ENCODE peak calls at places on chromosomes 3 and 15, in four cellular contexts. W is HepG2, D is GM12878, A is WTC11. T is an unnamed sample.
A peak's percentile ranks its signal among the peaks of the same experiment; 100 is the strongest.

GRCh38 chr15:62896969-62897486 is 145.5 kb upstream of the TPM1 start:
- DNase-seq in A (no peak), W (peak; percentile 93), D (no peak), T (peak; percentile 26)

GRCh38 chr15:69727257-69727924 is 274.8 kb downstream of the RPLP1 start:
- DNase-seq in W (no peak), A (no peak), D (no peak), T (no peak)

GRCh38 chr3:16515885-16516420 is 2.5 kb upstream of the RFTN1 start:
- DNase-seq in W (no peak), A (no peak), D (no peak), T (no peak)

GRCh38 chr3:183924543-183924942 is 39.9 kb upstream of the PARL start:
- DNase-seq in A (no peak), D (no peak), W (no peak), T (no peak)

GRCh38 chr15:75696303-75696657 is 16.4 kb downstream of the CSPG4 start:
- DNase-seq in A (no peak), W (no peak), D (no peak), T (no peak)

GRCh38 chr3:185561374-185561943 is 9.1 kb upstream of the LIPH start:
- DNase-seq in W (no peak), A (no peak), D (no peak), T (no peak)

GRCh38 chr3:21055015-21055414 is 696.0 kb downstream of the ZNF385D start:
- DNase-seq in A (no peak), W (no peak), D (no peak), T (no peak)

GRCh38 chr3:141782386-141782932 is 19.3 kb downstream of the GRK7 start:
- DNase-seq in A (no peak), W (no peak), D (no peak), T (peak; percentile 30)

GRCh38 chr15:95664435-95664834 is 666.1 kb upstream of the NR2F2 start:
- DNase-seq in A (no peak), W (no peak), D (no peak), T (no peak)

GRCh38 chr3:38960953-38961622 is 90.7 kb downstream of the SCN11A start:
- DNase-seq in D (peak; percentile 8), A (peak; percentile 72), W (peak; percentile 25), T (peak; percentile 76)

GRCh38 chr3:12294885-12295580 is 6.2 kb downstream of the PPARG start:
- DNase-seq in D (no peak), A (no peak), W (no peak), T (no peak)

GRCh38 chr3:179168933-179169332 is 20.8 kb downstream of the PIK3CA start:
- DNase-seq in A (no peak), D (no peak), W (no peak), T (no peak)

GRCh38 chr3:150725548-150725947 is 21.8 kb upstream of the ERICH6 start:
- DNase-seq in A (no peak), W (peak; percentile 40), D (no peak), T (peak; percentile 37)

GRCh38 chr3:150722267-150722666 is 18.5 kb upstream of the ERICH6 start:
- DNase-seq in W (no peak), A (no peak), D (no peak), T (no peak)

GRCh38 chr3:150723946-150724345 is 20.2 kb upstream of the ERICH6 start:
- DNase-seq in W (no peak), A (no peak), D (no peak), T (no peak)

GRCh38 chr3:150721285-150722130 is 17.8 kb upstream of the ERICH6 start:
- DNase-seq in D (no peak), W (peak; percentile 67), A (no peak), T (peak; percentile 76)

DNA sequence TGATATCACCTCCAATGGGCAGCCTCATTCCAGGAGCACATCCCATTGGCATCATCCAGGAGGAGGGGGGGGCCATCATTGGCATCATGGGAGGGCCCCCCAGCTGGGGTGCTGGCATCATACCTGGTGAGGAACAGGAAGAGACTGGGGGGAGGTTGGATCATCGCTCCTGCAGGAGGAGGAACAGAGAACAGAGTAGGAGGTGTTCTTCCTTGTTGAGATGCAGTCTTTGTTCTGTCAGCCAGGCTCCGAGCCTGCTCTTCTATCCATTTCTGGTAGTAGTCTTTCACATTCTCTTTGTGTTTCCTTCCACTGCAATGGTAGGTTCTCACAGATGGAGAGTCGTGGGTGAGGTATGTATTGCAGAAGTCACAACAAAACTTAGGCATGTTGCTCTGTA is 16.7 kb upstream of the ERICH6 start:
- DNase-seq in D (no peak), W (no peak), A (no peak), T (no peak)
- TF ChIP-seq ETV6 in D (no peak), W (no peak), A (no peak), T (no peak)

GRCh38 chr3:106685751-106686150 is 691.5 kb upstream of the CCDC54 start:
- DNase-seq in A (no peak), D (no peak), W (no peak), T (no peak)

GRCh38 chr3:106687905-106688304 is 689.3 kb upstream of the CCDC54 start:
- DNase-seq in A (no peak), W (no peak), D (no peak), T (no peak)

GRCh38 chr3:106692624-106693023 is 684.6 kb upstream of the CCDC54 start:
- DNase-seq in D (no peak), W (no peak), A (no peak), T (no peak)

GRCh38 chr3:106691476-106691875 is 685.8 kb upstream of the CCDC54 start:
- DNase-seq in A (no peak), W (no peak), D (no peak), T (no peak)

GRCh38 chr3:106688463-106688862 is 688.8 kb upstream of the CCDC54 start:
- DNase-seq in D (no peak), A (no peak), W (peak; percentile 47), T (no peak)
- TF ChIP-seq ETV6 in D (no peak), A (no peak), W (no peak), T (no peak)

DNA sequence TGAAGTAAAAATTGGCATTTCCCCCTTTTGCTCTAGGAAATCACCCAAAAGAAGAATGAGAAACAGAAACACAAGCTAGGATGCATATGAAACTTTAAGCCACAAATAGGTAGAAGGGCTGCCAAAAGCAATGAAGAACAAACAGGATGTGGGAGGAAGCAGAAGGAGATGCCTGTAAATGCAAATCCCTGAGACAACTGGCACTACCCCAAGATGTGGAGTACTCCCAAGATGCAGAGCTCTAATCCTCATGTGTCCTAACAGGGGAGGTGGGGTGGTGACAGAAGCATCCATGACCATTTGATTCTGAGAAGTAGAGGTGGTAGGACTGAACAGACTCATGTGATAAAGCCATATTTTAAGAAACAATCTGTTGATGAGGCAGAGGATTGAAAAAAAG is 31.9 kb upstream of the ZNF280D start:
- DNase-seq in W (no peak), A (no peak), D (no peak), T (no peak)
- TF ChIP-seq ETV6 in W (no peak), A (no peak), D (no peak), T (no peak)

GRCh38 chr3:72593881-72594397 is 254.3 kb downstream of the SHQ1 start:
- DNase-seq in D (no peak), A (no peak), W (no peak), T (no peak)
- TF ChIP-seq ETV6 in D (no peak), A (no peak), W (no peak), T (no peak)

GRCh38 chr3:198032445-198032936 is 72.5 kb downstream of the LMLN start:
- DNase-seq in A (no peak), D (no peak), W (no peak), T (peak; percentile 51)
- TF ChIP-seq ETV6 in A (no peak), D (no peak), W (no peak), T (no peak)

GRCh38 chr3:103127116-103127630 is 692.4 kb downstream of the ZPLD1 start:
- DNase-seq in W (no peak), A (no peak), D (no peak), T (no peak)
- TF ChIP-seq ETV6 in W (no peak), A (no peak), D (no peak), T (no peak)

DNA sequence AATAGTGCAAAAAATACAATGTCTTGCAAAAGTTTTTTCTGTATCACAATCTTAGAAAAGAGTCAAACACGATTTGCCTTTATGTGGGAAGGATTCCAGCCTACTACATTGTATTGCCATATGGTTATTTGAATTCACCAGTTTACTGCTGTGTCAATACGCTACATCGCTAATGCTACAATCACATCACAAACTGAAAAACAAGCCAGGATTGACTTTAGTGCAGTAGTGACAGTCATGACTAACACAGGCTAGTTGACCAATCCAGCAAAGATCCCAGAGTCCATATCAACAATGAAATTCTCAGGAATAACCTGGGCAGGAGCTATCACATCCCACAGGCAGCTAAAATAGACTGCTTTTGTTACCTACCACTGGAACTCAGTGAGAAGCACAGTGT is 67.0 kb downstream of the IL12A start:
- DNase-seq in A (no peak), W (no peak), D (no peak), T (no peak)
- TF ChIP-seq ETV6 in A (no peak), W (no peak), D (no peak), T (no peak)

GRCh38 chr3:177041021-177041729 is 156.1 kb downstream of the TBL1XR1 start:
- DNase-seq in W (no peak), A (no peak), D (no peak), T (no peak)
- TF ChIP-seq ETV6 in W (no peak), A (no peak), D (no peak), T (no peak)

DNA sequence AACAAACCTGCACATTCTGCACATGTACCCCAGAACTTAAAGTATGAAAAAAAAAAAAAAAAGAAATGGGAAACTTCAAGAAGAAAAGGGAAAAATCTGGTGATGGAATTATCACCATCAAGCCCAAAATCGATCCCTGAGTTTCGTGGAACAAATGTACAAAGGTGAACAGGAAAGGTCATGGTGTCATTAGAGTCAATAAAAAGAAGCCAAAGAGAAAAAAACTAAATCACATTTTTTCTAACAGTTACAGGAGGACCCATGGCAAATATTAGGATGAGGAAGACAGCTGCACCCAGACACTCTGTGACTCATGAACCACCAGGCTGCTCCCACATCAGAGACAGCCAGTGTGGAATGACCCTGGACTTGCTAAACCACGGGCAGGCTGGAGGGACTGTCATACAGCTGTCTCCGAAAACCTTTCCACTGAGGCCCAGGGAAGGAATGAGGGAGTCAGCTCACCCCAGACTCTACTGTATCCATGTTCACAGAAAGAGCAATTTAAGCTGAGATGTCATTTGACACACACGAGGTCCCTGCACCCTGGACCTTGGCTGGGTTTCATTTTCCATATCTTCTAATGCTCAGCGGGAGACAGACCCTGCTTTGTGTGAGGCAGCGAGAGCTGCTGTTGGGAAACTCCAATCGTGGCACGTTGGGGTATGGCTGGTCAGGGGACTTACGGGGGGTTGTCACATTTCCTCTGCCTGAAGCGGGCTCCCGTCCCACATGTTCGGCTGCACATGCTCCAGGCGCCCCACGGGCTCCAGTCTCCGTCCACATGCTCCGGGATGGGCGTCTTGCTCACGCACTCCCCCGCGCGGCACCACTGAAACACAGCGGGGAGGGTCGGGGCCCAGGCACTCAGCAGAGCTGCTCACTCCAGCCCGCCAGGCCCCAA is 210.2 kb downstream of the ADAMTS17 start:
- DNase-seq in D (no peak), A (peak; percentile 36), W (peak; percentile 61), T (peak; percentile 72)
- TF ChIP-seq ETV6 in D (no peak), A (no peak), W (peak; percentile 55), T (no peak)